ENCODE peak calls at places on chromosomes 7 and 10, in nine cellular contexts. Q is testis, K is mucosa of descending colon, T is fibroblast of the aortic adventitia, A is tibial artery, Z is A549, E is cardiac muscle cell, B is neural progenitor cell, M is Caco-2. G is an unnamed sample.

GRCh38 chr7:127858915-127859189 is 172.4 kb downstream of the LRRC4 start:
- DNase-seq in A (no peak), B (no peak), Z (no peak), E (no peak), K (no peak), T (no peak), Q (no peak), M (no peak), G (no peak)

GRCh38 chr10:112783653-112784426 is 166.2 kb upstream of the TCF7L2 start:
- DNase-seq in A (no peak), T (no peak), K (no peak), B (peak; percentile 37), E (peak; percentile 37), M (no peak), Z (no peak), Q (peak; percentile 30), G (peak; percentile 24)

GRCh38 chr7:41716691-41717090 is 13.8 kb upstream of the INHBA start:
- DNase-seq in Q (no peak), B (no peak), A (no peak), K (no peak), M (no peak), Z (no peak), E (no peak), T (peak; percentile 3), G (no peak)

GRCh38 chr10:112986791-112987190 is 36.7 kb downstream of the TCF7L2 start:
- DNase-seq in E (no peak), A (no peak), Q (no peak), Z (no peak), B (no peak), K (no peak), M (no peak), T (peak; percentile 75), G (no peak)

GRCh38 chr7:4472739-4473138 is 209.4 kb upstream of the FOXK1 start:
- DNase-seq in M (peak; percentile 17), E (no peak), T (no peak), B (peak; percentile 42), Q (no peak), Z (no peak), A (no peak), K (no peak), G (no peak)

GRCh38 chr7:101536232-101536631 is 92.9 kb downstream of the MYL10 start:
- DNase-seq in B (no peak), Q (peak; percentile 47), M (no peak), K (no peak), A (no peak), E (peak; percentile 46), T (no peak), Z (no peak), G (peak; percentile 69)

GRCh38 chr7:102439963-102440795 is 6.8 kb downstream of the ORAI2 start:
- DNase-seq in K (no peak), Z (peak; percentile 89), E (no peak), T (peak; percentile 55), A (no peak), M (peak; percentile 48), B (peak; percentile 63), Q (no peak), G (peak; percentile 72)

GRCh38 chr10:117946525-117947070 is 100.1 kb downstream of the RAB11FIP2 start:
- DNase-seq in Q (no peak), Z (no peak), T (no peak), B (no peak), K (no peak), E (no peak), A (no peak), M (no peak), G (no peak)

GRCh38 chr7:156157409-156158012 is 345.2 kb upstream of the SHH start:
- DNase-seq in B (no peak), M (no peak), K (no peak), T (no peak), Q (no peak), Z (no peak), A (no peak), E (no peak), G (no peak)

GRCh38 chr7:25666671-25667060 is 438.4 kb upstream of the NPVF start:
- DNase-seq in A (no peak), Q (no peak), B (no peak), K (no peak), M (no peak), T (no peak), E (no peak), Z (no peak), G (no peak)

GRCh38 chr10:132467464-132468149 is 70.0 kb upstream of the INPP5A start:
- DNase-seq in E (no peak), Z (no peak), B (no peak), T (no peak), K (peak; percentile 61), M (no peak), Q (peak; percentile 73), A (peak; percentile 64), G (peak; percentile 47)

DNA sequence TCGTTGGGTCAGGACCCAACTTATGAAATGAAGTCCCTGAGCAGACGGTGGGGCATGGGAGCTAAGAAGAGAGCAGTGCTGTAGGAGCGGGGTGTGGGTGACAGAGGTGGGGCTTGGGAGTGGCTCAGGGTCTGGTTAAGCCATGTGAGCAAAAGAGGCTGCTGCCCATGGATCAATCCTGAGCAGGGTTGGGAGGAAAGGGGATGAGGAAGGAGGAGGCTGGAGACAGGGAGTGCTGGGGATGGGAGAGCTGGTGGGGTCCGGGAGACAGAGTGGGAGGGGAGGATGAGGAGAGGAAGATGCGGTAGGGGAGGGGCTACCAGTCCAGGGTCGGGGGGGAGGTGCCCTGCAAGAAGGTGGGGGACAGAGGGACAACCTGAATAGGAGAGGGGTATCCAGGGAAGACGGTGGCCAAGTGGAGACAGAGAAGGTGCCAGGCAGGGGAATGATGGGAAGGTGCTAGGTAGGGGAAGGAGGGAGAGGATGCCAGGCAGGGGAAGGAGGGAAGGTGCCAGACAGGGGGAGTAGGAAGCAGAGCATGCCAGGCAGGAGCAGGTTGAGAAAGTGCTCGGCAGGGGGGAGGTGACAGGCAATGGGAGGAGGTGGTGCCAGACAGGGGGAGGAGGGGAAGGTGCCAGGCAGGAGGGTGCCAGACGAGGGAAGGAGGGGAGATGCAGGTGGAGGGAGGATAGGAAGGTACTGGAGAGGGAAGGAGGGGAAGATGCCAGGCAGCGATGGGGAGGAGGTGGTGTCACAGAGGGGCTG is 27.5 kb upstream of the SMARCD3 start:
- DNase-seq in Z (no peak), K (no peak), M (no peak), B (no peak), A (no peak), T (no peak), E (no peak), Q (no peak), G (no peak)
- H3K4me3 ChIP-seq in Z (peak overlapping the region; percentile 79), K (no peak overlapping the region), M (no peak overlapping the region), B (peak overlapping the region; percentile 38), A (peak overlapping the region; percentile 53), T (peak overlapping the region; percentile 65), E (no peak overlapping the region), Q (peak overlapping the region; percentile 41), G (no peak overlapping the region)

DNA sequence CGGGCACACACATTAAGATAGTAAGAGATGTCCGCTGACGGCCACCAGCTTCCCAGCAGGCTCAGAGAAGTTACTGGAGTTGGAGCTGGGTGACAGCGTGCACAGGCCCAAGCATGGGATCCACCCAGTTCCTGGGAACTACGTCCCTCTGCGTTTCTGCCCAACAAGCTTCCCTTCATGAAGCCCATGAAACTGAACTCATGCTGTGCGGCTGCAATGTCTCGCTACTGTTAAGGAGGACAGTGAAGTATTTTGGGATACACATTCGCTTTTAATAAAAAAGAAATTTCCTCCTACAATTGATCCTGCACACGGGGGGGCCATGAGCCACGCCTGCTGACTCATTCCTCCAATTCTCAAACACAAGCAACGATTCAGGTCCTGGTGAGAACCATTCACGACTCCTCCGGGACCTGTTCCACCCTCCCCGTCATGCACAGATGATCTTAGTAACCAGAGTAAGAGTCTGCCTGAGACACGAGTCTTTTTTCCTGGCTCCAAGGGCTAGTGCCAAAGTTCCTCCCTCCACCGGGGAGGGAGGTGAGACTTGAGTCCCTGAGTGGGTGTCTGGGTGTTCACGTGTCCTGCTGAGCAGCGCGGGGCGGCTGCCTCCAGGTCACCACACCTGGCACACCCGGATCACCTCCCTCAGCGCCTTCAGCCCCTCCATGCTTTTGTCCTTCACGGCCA is 2.6 kb downstream of the PSMG3 start:
- DNase-seq in K (peak; percentile 69), M (no peak), E (no peak), Z (no peak), T (peak; percentile 62), A (no peak), B (no peak), Q (no peak), G (peak; percentile 30)
- H3K4me3 ChIP-seq in K (no peak overlapping the region), M (no peak overlapping the region), E (no peak overlapping the region), Z (no peak overlapping the region), T (no peak overlapping the region), A (no peak overlapping the region), B (no peak overlapping the region), Q (no peak overlapping the region), G (no peak overlapping the region)

GRCh38 chr7:141431143-141431479 is 120.1 kb upstream of the AGK start:
- DNase-seq in Q (no peak), B (no peak), A (no peak), K (no peak), M (no peak), T (no peak), E (no peak), Z (no peak), G (no peak)
- H3K4me3 ChIP-seq in Q (no peak overlapping the region), B (no peak overlapping the region), A (no peak overlapping the region), K (no peak overlapping the region), M (no peak overlapping the region), T (no peak overlapping the region), E (no peak overlapping the region), Z (no peak overlapping the region), G (no peak overlapping the region)

GRCh38 chr10:2979267-2979660 is 88.1 kb upstream of the PFKP start:
- DNase-seq in K (no peak), M (no peak), B (no peak), Z (no peak), T (peak; percentile 20), E (no peak), Q (no peak), A (no peak), G (no peak)

GRCh38 chr10:2980116-2980515 is 87.2 kb upstream of the PFKP start:
- DNase-seq in K (no peak), T (peak; percentile 22), Q (no peak), Z (no peak), A (no peak), M (no peak), B (no peak), E (no peak), G (no peak)

GRCh38 chr10:2982146-2982545 is 85.2 kb upstream of the PFKP start:
- DNase-seq in M (no peak), E (no peak), K (no peak), T (no peak), A (no peak), Q (no peak), Z (no peak), B (no peak), G (no peak)

GRCh38 chr10:2981361-2981801 is 86.0 kb upstream of the PFKP start:
- DNase-seq in M (no peak), K (no peak), Z (no peak), B (no peak), E (no peak), T (no peak), A (no peak), Q (no peak), G (no peak)

DNA sequence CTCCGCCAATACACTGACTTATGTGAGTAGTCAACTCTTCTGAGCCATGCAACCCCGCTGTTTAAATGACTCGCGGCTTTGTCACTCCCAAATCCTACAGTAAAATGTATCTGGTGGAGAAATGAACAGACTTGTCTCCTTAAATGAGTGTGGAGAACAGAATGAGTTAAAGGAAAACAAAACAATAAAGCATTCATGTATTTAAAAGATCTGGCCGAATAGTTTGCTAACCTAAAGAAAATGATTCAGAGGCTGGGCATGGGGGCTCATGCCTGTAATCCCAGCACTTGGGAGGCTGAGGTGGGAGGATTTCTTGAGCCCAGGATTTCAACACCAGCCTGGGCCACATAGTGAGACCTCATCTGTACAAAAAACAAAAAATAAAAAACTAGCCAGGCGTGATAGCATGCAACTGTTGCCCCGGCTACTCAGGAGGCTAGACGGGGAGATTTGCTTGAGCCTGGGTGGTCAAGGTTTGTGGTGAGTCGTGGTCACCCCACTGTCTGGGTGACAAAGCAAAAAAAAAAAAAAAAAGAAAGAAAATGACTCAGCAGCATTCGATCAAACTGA is 86.5 kb upstream of the PFKP start:
- DNase-seq in K (no peak), A (no peak), Q (no peak), B (no peak), T (peak; percentile 25), M (no peak), Z (no peak), E (no peak), G (no peak)
- H3K4me3 ChIP-seq in K (no peak overlapping the region), A (no peak overlapping the region), Q (no peak overlapping the region), B (no peak overlapping the region), T (no peak overlapping the region), M (no peak overlapping the region), Z (no peak overlapping the region), E (no peak overlapping the region), G (no peak overlapping the region)

G was measured in right cardiac atrium.